ENCODE peak calls at places on chromosomes 1 and 21, in ten cellular contexts. A, Q, S, T, X, D, I, U, C and L are unnamed samples.

GRCh38 chr1:215507119-215507518 is 60.0 kb upstream of the KCTD3 start:
- DNase-seq in A (no peak), Q (no peak), S (no peak), T (no peak), X (no peak), D (no peak), I (no peak), U (no peak), C (no peak), L (no peak)

GRCh38 chr1:202160377-202160940 is at the start of gene PTPN7:
- DNase-seq in A (no peak), Q (no peak), S (peak; percentile 28), T (no peak), X (peak; percentile 66), D (peak; percentile 61), I (peak; percentile 80), U (no peak), C (peak; percentile 86), L (no peak)

GRCh38 chr1:43492816-43493215 is 37.9 kb upstream of the PTPRF start:
- DNase-seq in A (no peak), Q (no peak), S (no peak), T (no peak), X (no peak), D (no peak), I (no peak), U (no peak), C (no peak), L (peak; percentile 47)

GRCh38 chr1:33824321-33824720 is 39.6 kb upstream of the HMGB4 start:
- DNase-seq in A (no peak), Q (no peak), S (no peak), T (no peak), X (no peak), D (no peak), I (no peak), U (no peak), C (no peak), L (no peak)

GRCh38 chr21:32712043-32712442 is 15.8 kb downstream of the SYNJ1 start:
- DNase-seq in A (no peak), Q (no peak), S (no peak), T (no peak), X (no peak), D (peak; percentile 20), I (peak; percentile 10), U (no peak), C (no peak), L (no peak)

GRCh38 chr1:19330449-19331135 is 18.5 kb downstream of the SLC66A1 start:
- DNase-seq in A (no peak), Q (no peak), S (no peak), T (no peak), X (no peak), D (no peak), I (no peak), U (no peak), C (no peak), L (no peak)

GRCh38 chr1:52268372-52268771 is 97.6 kb downstream of the CC2D1B start:
- DNase-seq in A (no peak), Q (peak; percentile 18), S (peak; percentile 67), T (no peak), X (peak; percentile 63), D (no peak), I (no peak), U (no peak), C (no peak), L (no peak)

GRCh38 chr1:42258218-42258617 is 76.8 kb downstream of the FOXJ3 start:
- DNase-seq in A (no peak), Q (no peak), S (no peak), T (no peak), X (no peak), D (no peak), I (no peak), U (no peak), C (no peak), L (no peak)

GRCh38 chr1:98002288-98002687 is 81.5 kb upstream of the DPYD start:
- DNase-seq in A (no peak), Q (no peak), S (no peak), T (no peak), X (no peak), D (no peak), I (no peak), U (no peak), C (no peak), L (no peak)

GRCh38 chr1:97996880-97997279 is 76.0 kb upstream of the DPYD start:
- DNase-seq in A (no peak), Q (no peak), S (no peak), T (no peak), X (no peak), D (no peak), I (no peak), U (no peak), C (no peak), L (no peak)

GRCh38 chr1:98003442-98003841 is 82.6 kb upstream of the DPYD start:
- DNase-seq in A (no peak), Q (no peak), S (no peak), T (no peak), X (no peak), D (no peak), I (no peak), U (no peak), C (no peak), L (no peak)

GRCh38 chr1:98001764-98002163 is 80.9 kb upstream of the DPYD start:
- DNase-seq in A (no peak), Q (no peak), S (no peak), T (no peak), X (no peak), D (no peak), I (no peak), U (no peak), C (no peak), L (no peak)

GRCh38 chr1:97999320-97999719 is 78.5 kb upstream of the DPYD start:
- DNase-seq in A (no peak), Q (peak; percentile 86), S (no peak), T (no peak), X (no peak), D (no peak), I (no peak), U (no peak), C (no peak), L (no peak)
- H3K27ac ChIP-seq in A (no peak overlapping the region), Q (peak overlapping the region; percentile 55), S (no peak overlapping the region), T (no peak overlapping the region), X (no peak overlapping the region), D (no peak overlapping the region), I (no peak overlapping the region), U (no peak overlapping the region), C (no peak overlapping the region), L (no peak overlapping the region)

GRCh38 chr1:183845681-183846080 is 40.8 kb downstream of the RGL1 start:
- DNase-seq in A (no peak), Q (no peak), S (no peak), T (no peak), X (no peak), D (no peak), I (no peak), U (no peak), C (no peak), L (peak; percentile 18)

GRCh38 chr1:183842817-183843187 is 37.9 kb downstream of the RGL1 start:
- DNase-seq in A (no peak), Q (no peak), S (no peak), T (no peak), X (no peak), D (no peak), I (no peak), U (no peak), C (no peak), L (no peak)

GRCh38 chr1:183850852-183851251 is 45.9 kb downstream of the RGL1 start:
- DNase-seq in A (no peak), Q (no peak), S (no peak), T (no peak), X (no peak), D (no peak), I (no peak), U (no peak), C (no peak), L (no peak)

GRCh38 chr1:183844806-183845205 is 39.9 kb downstream of the RGL1 start:
- DNase-seq in A (no peak), Q (no peak), S (no peak), T (no peak), X (no peak), D (no peak), I (no peak), U (no peak), C (no peak), L (no peak)

GRCh38 chr1:183847646-183848045 is 42.7 kb downstream of the RGL1 start:
- DNase-seq in A (no peak), Q (no peak), S (no peak), T (no peak), X (no peak), D (no peak), I (no peak), U (no peak), C (no peak), L (no peak)
- H3K27ac ChIP-seq in A (no peak overlapping the region), Q (no peak overlapping the region), S (no peak overlapping the region), T (no peak overlapping the region), X (no peak overlapping the region), D (no peak overlapping the region), I (no peak overlapping the region), U (peak overlapping the region; percentile 40), C (no peak overlapping the region), L (no peak overlapping the region)

GRCh38 chr1:39370602-39371001 is 120.8 kb upstream of the BMP8A start:
- DNase-seq in A (no peak), Q (no peak), S (no peak), T (no peak), X (no peak), D (no peak), I (no peak), U (no peak), C (no peak), L (no peak)
- H3K27ac ChIP-seq in A (no peak overlapping the region), Q (no peak overlapping the region), S (no peak overlapping the region), T (no peak overlapping the region), X (peak overlapping the region; percentile 89), D (peak overlapping the region; percentile 69), I (no peak overlapping the region), U (no peak overlapping the region), C (no peak overlapping the region), L (no peak overlapping the region)

GRCh38 chr1:209877109-209877764 is 49.5 kb downstream of the UTP25 start:
- DNase-seq in A (no peak), Q (no peak), S (no peak), T (no peak), X (no peak), D (no peak), I (no peak), U (no peak), C (no peak), L (no peak)

GRCh38 chr1:209879539-209879938 is 51.8 kb downstream of the UTP25 start:
- DNase-seq in A (no peak), Q (no peak), S (no peak), T (no peak), X (no peak), D (no peak), I (no peak), U (no peak), C (no peak), L (no peak)

GRCh38 chr1:209876091-209876800 is 48.5 kb downstream of the UTP25 start:
- DNase-seq in A (peak; percentile 76), Q (no peak), S (no peak), T (no peak), X (no peak), D (no peak), I (no peak), U (no peak), C (no peak), L (no peak)

GRCh38 chr1:209873067-209873810 is 45.5 kb downstream of the UTP25 start:
- DNase-seq in A (no peak), Q (peak; percentile 70), S (no peak), T (no peak), X (no peak), D (no peak), I (no peak), U (no peak), C (no peak), L (peak; percentile 81)

DNA sequence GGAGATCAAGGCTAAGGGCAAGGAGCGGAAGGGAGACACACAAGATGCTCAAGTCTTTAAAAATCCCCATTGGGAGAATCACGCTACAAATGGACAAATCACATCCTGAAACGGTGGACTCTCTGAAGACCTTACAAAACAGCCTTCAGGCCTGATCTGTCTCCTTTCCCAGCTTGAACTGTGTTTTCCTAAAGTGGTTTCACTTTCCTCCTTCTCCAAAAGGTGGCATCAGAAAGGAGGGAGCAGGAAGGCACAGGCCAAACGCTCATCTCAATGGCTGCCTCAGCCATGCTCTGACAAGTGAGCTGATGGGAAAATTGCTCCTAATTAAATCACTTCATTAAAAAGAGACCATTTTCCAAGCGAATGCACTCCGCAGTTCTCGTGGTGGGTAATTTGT is 47.7 kb downstream of the UTP25 start:
- DNase-seq in A (peak; percentile 41), Q (peak; percentile 78), S (peak; percentile 60), T (no peak), X (no peak), D (no peak), I (no peak), U (no peak), C (no peak), L (no peak)
- H3K27ac ChIP-seq in A (no peak overlapping the region), Q (peak overlapping the region; percentile 53), S (no peak overlapping the region), T (no peak overlapping the region), X (no peak overlapping the region), D (no peak overlapping the region), I (no peak overlapping the region), U (no peak overlapping the region), C (no peak overlapping the region), L (peak overlapping the region; percentile 73)